ENCODE peak calls at places on chromosomes 4 and X, in eight cellular contexts. C is memory B cell; L is activated T-cell treated with anti-CD3 and anti-CD28 coated beads, Interleukin-2, amount 50 U/mL, for 48 hours; I is T-helper 2 cell; Y is right lobe of liver; K is NCI-H510A; S is cardiac muscle cell; H is AG04449. W is an unnamed sample.

GRCh38 chr4:6052679-6053078 is 34.4 kb upstream of the C4orf50 start:
- DNase-seq in C (no peak), L (no peak), I (no peak), Y (no peak), K (no peak), S (no peak), H (no peak), W (no peak)

GRCh38 chrX:22220941-22221340 is 51.8 kb upstream of the CBLL2 start:
- DNase-seq in C (no peak), L (no peak), I (no peak), Y (no peak), K (no peak), S (no peak), H (peak), W (peak)

GRCh38 chr4:138275946-138276621 is 33.9 kb upstream of the SLC7A11 start:
- DNase-seq in C (no peak), L (no peak), I (no peak), Y (no peak), K (no peak), S (no peak), H (peak), W (no peak)

GRCh38 chr4:155392486-155393184 is 15.9 kb upstream of the MAP9 start:
- DNase-seq in C (no peak), L (no peak), I (no peak), Y (no peak), K (no peak), S (no peak), H (peak), W (no peak)

GRCh38 chr4:108483077-108483476 is 137.3 kb upstream of the RPL34 start:
- DNase-seq in C (no peak), L (peak), I (no peak), Y (no peak), K (no peak), S (no peak), H (no peak), W (no peak)

GRCh38 chr4:38131371-38132139 is 171.4 kb downstream of the PTTG2 start:
- DNase-seq in C (no peak), L (peak), I (no peak), Y (no peak), K (no peak), S (peak), H (no peak), W (no peak)

GRCh38 chr4:185800266-185800945 is 11.6 kb downstream of the SORBS2 start:
- DNase-seq in C (no peak), L (no peak), I (no peak), Y (no peak), K (no peak), S (no peak), H (no peak), W (no peak)

GRCh38 chr4:57037982-57038604 is 59.4 kb downstream of the POLR2B start:
- DNase-seq in C (no peak), L (peak), I (no peak), Y (peak), K (no peak), S (peak), H (no peak), W (no peak)

GRCh38 chr4:149719806-149720205 is 95.8 kb downstream of the IQCM start:
- DNase-seq in C (no peak), L (no peak), I (no peak), Y (no peak), K (no peak), S (no peak), H (no peak), W (no peak)

GRCh38 chrX:106935175-106935574 is 15.0 kb downstream of the CLDN2 start:
- DNase-seq in C (no peak), L (no peak), I (no peak), Y (no peak), K (no peak), S (no peak), H (no peak), W (no peak)

GRCh38 chr4:24910504-24910903 is 2.3 kb downstream of the CCDC149 start:
- DNase-seq in C (no peak), L (no peak), I (no peak), Y (no peak), K (no peak), S (no peak), H (peak), W (no peak)

W was measured in RWPE2.